ENCODE peak calls at places on chromosomes 7 and 10, in nine cellular contexts. One of them, this sample, is unnamed.
A peak's percentile ranks its signal among the peaks of the same experiment; 100 is the strongest.

GRCh38 chr7:80637453-80637852 is 989 bp upstream of the CD36 start:
- DNase-seq in Calu3: no peak
- DNase-seq in activated CD8-positive, alpha-beta memory T cell treated with anti-CD3 and anti-CD28 coated beads, Interleukin-2, amount 50 U/mL, for 4 hours: no peak
- DNase-seq in tibial artery: no peak
- DNase-seq in foreskin fibroblast: no peak
- DNase-seq in NCI-H1436: no peak
- DNase-seq in adipocyte: no peak
- DNase-seq in DMS153: no peak
- DNase-seq in occipital lobe: no peak
- DNase-seq in this sample: no peak

GRCh38 chr10:14181197-14181936 is 149.4 kb downstream of the FRMD4A start:
- DNase-seq in activated CD8-positive, alpha-beta memory T cell treated with anti-CD3 and anti-CD28 coated beads, Interleukin-2, amount 50 U/mL, for 4 hours: no peak
- DNase-seq in NCI-H1436: no peak
- DNase-seq in occipital lobe: no peak
- DNase-seq in DMS153: no peak
- DNase-seq in foreskin fibroblast: no peak
- DNase-seq in tibial artery: no peak
- DNase-seq in adipocyte: no peak
- DNase-seq in Calu3: no peak
- DNase-seq in this sample: no peak

GRCh38 chr7:36076073-36076472 is 77.0 kb upstream of the EEPD1 start:
- DNase-seq in foreskin fibroblast: no peak
- DNase-seq in adipocyte: no peak
- DNase-seq in Calu3: no peak
- DNase-seq in occipital lobe: no peak
- DNase-seq in NCI-H1436: no peak
- DNase-seq in activated CD8-positive, alpha-beta memory T cell treated with anti-CD3 and anti-CD28 coated beads, Interleukin-2, amount 50 U/mL, for 4 hours: no peak
- DNase-seq in tibial artery: no peak
- DNase-seq in DMS153: no peak
- DNase-seq in this sample: no peak

GRCh38 chr7:99267530-99268360 is 4.9 kb upstream of the MYH16 start:
- DNase-seq in Calu3: peak; percentile 84
- DNase-seq in tibial artery: peak; percentile 80
- DNase-seq in DMS153: no peak
- DNase-seq in foreskin fibroblast: peak; percentile 95
- DNase-seq in adipocyte: peak; percentile 65
- DNase-seq in NCI-H1436: no peak
- DNase-seq in activated CD8-positive, alpha-beta memory T cell treated with anti-CD3 and anti-CD28 coated beads, Interleukin-2, amount 50 U/mL, for 4 hours: no peak
- DNase-seq in occipital lobe: peak; percentile 56
- DNase-seq in this sample: no peak

GRCh38 chr10:71141528-71141927 is 70.8 kb upstream of the UNC5B start:
- DNase-seq in Calu3: no peak
- DNase-seq in foreskin fibroblast: no peak
- DNase-seq in adipocyte: no peak
- DNase-seq in NCI-H1436: no peak
- DNase-seq in tibial artery: peak; percentile 24
- DNase-seq in DMS153: no peak
- DNase-seq in activated CD8-positive, alpha-beta memory T cell treated with anti-CD3 and anti-CD28 coated beads, Interleukin-2, amount 50 U/mL, for 4 hours: no peak
- DNase-seq in occipital lobe: no peak
- DNase-seq in this sample: no peak

GRCh38 chr7:102096706-102097427 is 189.8 kb upstream of the SH2B2 start:
- DNase-seq in Calu3: no peak
- DNase-seq in occipital lobe: no peak
- DNase-seq in NCI-H1436: no peak
- DNase-seq in tibial artery: peak; percentile 50
- DNase-seq in foreskin fibroblast: no peak
- DNase-seq in activated CD8-positive, alpha-beta memory T cell treated with anti-CD3 and anti-CD28 coated beads, Interleukin-2, amount 50 U/mL, for 4 hours: no peak
- DNase-seq in DMS153: no peak
- DNase-seq in adipocyte: no peak
- DNase-seq in this sample: no peak

GRCh38 chr7:92987095-92987494 is 130.7 kb downstream of the SAMD9 start:
- DNase-seq in foreskin fibroblast: peak; percentile 50
- DNase-seq in activated CD8-positive, alpha-beta memory T cell treated with anti-CD3 and anti-CD28 coated beads, Interleukin-2, amount 50 U/mL, for 4 hours: no peak
- DNase-seq in tibial artery: no peak
- DNase-seq in DMS153: no peak
- DNase-seq in adipocyte: peak; percentile 79
- DNase-seq in NCI-H1436: no peak
- DNase-seq in occipital lobe: no peak
- DNase-seq in Calu3: no peak
- DNase-seq in this sample: no peak

GRCh38 chr10:101716891-101717659 is 22.1 kb upstream of the FBXW4 start:
- DNase-seq in occipital lobe: no peak
- DNase-seq in NCI-H1436: no peak
- DNase-seq in Calu3: peak; percentile 11
- DNase-seq in activated CD8-positive, alpha-beta memory T cell treated with anti-CD3 and anti-CD28 coated beads, Interleukin-2, amount 50 U/mL, for 4 hours: no peak
- DNase-seq in DMS153: peak; percentile 25
- DNase-seq in adipocyte: no peak
- DNase-seq in foreskin fibroblast: no peak
- DNase-seq in tibial artery: no peak
- DNase-seq in this sample: peak; percentile 30

GRCh38 chr7:125391921-125392320 is 462.3 kb upstream of the POT1 start:
- DNase-seq in tibial artery: no peak
- DNase-seq in NCI-H1436: no peak
- DNase-seq in foreskin fibroblast: no peak
- DNase-seq in Calu3: no peak
- DNase-seq in DMS153: peak; percentile 21
- DNase-seq in activated CD8-positive, alpha-beta memory T cell treated with anti-CD3 and anti-CD28 coated beads, Interleukin-2, amount 50 U/mL, for 4 hours: no peak
- DNase-seq in occipital lobe: no peak
- DNase-seq in adipocyte: no peak
- DNase-seq in this sample: no peak

GRCh38 chr10:86648706-86649426 is 5.5 kb upstream of the OPN4 start:
- DNase-seq in adipocyte: peak; percentile 91
- DNase-seq in NCI-H1436: no peak
- DNase-seq in occipital lobe: no peak
- DNase-seq in foreskin fibroblast: peak; percentile 90
- DNase-seq in Calu3: no peak
- DNase-seq in activated CD8-positive, alpha-beta memory T cell treated with anti-CD3 and anti-CD28 coated beads, Interleukin-2, amount 50 U/mL, for 4 hours: no peak
- DNase-seq in DMS153: peak; percentile 43
- DNase-seq in tibial artery: peak; percentile 83
- DNase-seq in this sample: no peak

GRCh38 chr7:149851449-149851848 is 13.3 kb downstream of the ZNF862 start:
- DNase-seq in foreskin fibroblast: no peak
- DNase-seq in adipocyte: no peak
- DNase-seq in NCI-H1436: no peak
- DNase-seq in DMS153: no peak
- DNase-seq in Calu3: no peak
- DNase-seq in activated CD8-positive, alpha-beta memory T cell treated with anti-CD3 and anti-CD28 coated beads, Interleukin-2, amount 50 U/mL, for 4 hours: no peak
- DNase-seq in tibial artery: no peak
- DNase-seq in occipital lobe: no peak
- DNase-seq in this sample: no peak

GRCh38 chr10:5555881-5556280 is 31.1 kb downstream of the CALML3 start:
- DNase-seq in occipital lobe: no peak
- DNase-seq in adipocyte: no peak
- DNase-seq in foreskin fibroblast: no peak
- DNase-seq in tibial artery: peak; percentile 61
- DNase-seq in Calu3: no peak
- DNase-seq in activated CD8-positive, alpha-beta memory T cell treated with anti-CD3 and anti-CD28 coated beads, Interleukin-2, amount 50 U/mL, for 4 hours: no peak
- DNase-seq in NCI-H1436: no peak
- DNase-seq in DMS153: no peak
- DNase-seq in this sample: no peak

GRCh38 chr7:123974326-123974908 is 49.4 kb downstream of the SPAM1 start:
- DNase-seq in activated CD8-positive, alpha-beta memory T cell treated with anti-CD3 and anti-CD28 coated beads, Interleukin-2, amount 50 U/mL, for 4 hours: no peak
- DNase-seq in Calu3: no peak
- DNase-seq in occipital lobe: no peak
- DNase-seq in NCI-H1436: no peak
- DNase-seq in foreskin fibroblast: no peak
- DNase-seq in adipocyte: no peak
- DNase-seq in tibial artery: no peak
- DNase-seq in DMS153: no peak
- DNase-seq in this sample: no peak

GRCh38 chr10:119652361-119652760 is 1.2 kb downstream of the BAG3 start:
- DNase-seq in foreskin fibroblast: peak; percentile 79
- DNase-seq in occipital lobe: no peak
- DNase-seq in DMS153: peak; percentile 18
- DNase-seq in Calu3: peak; percentile 5
- DNase-seq in NCI-H1436: no peak
- DNase-seq in activated CD8-positive, alpha-beta memory T cell treated with anti-CD3 and anti-CD28 coated beads, Interleukin-2, amount 50 U/mL, for 4 hours: no peak
- DNase-seq in adipocyte: peak; percentile 87
- DNase-seq in tibial artery: no peak
- DNase-seq in this sample: no peak

GRCh38 chr7:142870147-142870559 is 15.3 kb downstream of the EPHB6 start:
- DNase-seq in occipital lobe: no peak
- DNase-seq in foreskin fibroblast: no peak
- DNase-seq in DMS153: no peak
- DNase-seq in tibial artery: no peak
- DNase-seq in activated CD8-positive, alpha-beta memory T cell treated with anti-CD3 and anti-CD28 coated beads, Interleukin-2, amount 50 U/mL, for 4 hours: no peak
- DNase-seq in Calu3: no peak
- DNase-seq in adipocyte: no peak
- DNase-seq in NCI-H1436: no peak
- DNase-seq in this sample: no peak

GRCh38 chr10:60044221-60044620 is 137.9 kb upstream of the CCDC6 start:
- DNase-seq in activated CD8-positive, alpha-beta memory T cell treated with anti-CD3 and anti-CD28 coated beads, Interleukin-2, amount 50 U/mL, for 4 hours: no peak
- DNase-seq in Calu3: no peak
- DNase-seq in DMS153: no peak
- DNase-seq in occipital lobe: no peak
- DNase-seq in adipocyte: peak; percentile 28
- DNase-seq in foreskin fibroblast: peak; percentile 50
- DNase-seq in NCI-H1436: no peak
- DNase-seq in tibial artery: no peak
- DNase-seq in this sample: no peak

GRCh38 chr7:100612730-100613446 is 548 bp downstream of the MOSPD3 start:
- DNase-seq in Calu3: no peak
- DNase-seq in NCI-H1436: no peak
- DNase-seq in adipocyte: peak; percentile 29
- DNase-seq in foreskin fibroblast: peak; percentile 33
- DNase-seq in DMS153: no peak
- DNase-seq in activated CD8-positive, alpha-beta memory T cell treated with anti-CD3 and anti-CD28 coated beads, Interleukin-2, amount 50 U/mL, for 4 hours: no peak
- DNase-seq in occipital lobe: no peak
- DNase-seq in tibial artery: peak; percentile 74
- DNase-seq in this sample: no peak

GRCh38 chr10:14554091-14554842 is 220.4 kb downstream of the FAM107B start:
- DNase-seq in activated CD8-positive, alpha-beta memory T cell treated with anti-CD3 and anti-CD28 coated beads, Interleukin-2, amount 50 U/mL, for 4 hours: no peak
- DNase-seq in DMS153: peak; percentile 13
- DNase-seq in adipocyte: no peak
- DNase-seq in NCI-H1436: no peak
- DNase-seq in Calu3: peak; percentile 62
- DNase-seq in occipital lobe: no peak
- DNase-seq in tibial artery: no peak
- DNase-seq in foreskin fibroblast: no peak
- DNase-seq in this sample: peak; percentile 55

GRCh38 chr10:49241365-49241764 is 53.2 kb upstream of the TMEM273 start:
- DNase-seq in occipital lobe: no peak
- DNase-seq in foreskin fibroblast: no peak
- DNase-seq in NCI-H1436: no peak
- DNase-seq in DMS153: no peak
- DNase-seq in adipocyte: no peak
- DNase-seq in tibial artery: no peak
- DNase-seq in activated CD8-positive, alpha-beta memory T cell treated with anti-CD3 and anti-CD28 coated beads, Interleukin-2, amount 50 U/mL, for 4 hours: no peak
- DNase-seq in Calu3: no peak
- DNase-seq in this sample: no peak

GRCh38 chr10:3782456-3783312 is 2.3 kb downstream of the KLF6 start:
- DNase-seq in tibial artery: peak; percentile 84
- DNase-seq in adipocyte: peak; percentile 94
- DNase-seq in foreskin fibroblast: peak; percentile 93
- DNase-seq in NCI-H1436: no peak
- DNase-seq in Calu3: peak; percentile 71
- DNase-seq in occipital lobe: peak; percentile 62
- DNase-seq in DMS153: no peak
- DNase-seq in activated CD8-positive, alpha-beta memory T cell treated with anti-CD3 and anti-CD28 coated beads, Interleukin-2, amount 50 U/mL, for 4 hours: no peak
- DNase-seq in this sample: no peak

This sample was measured in NCI-H774.